ENCODE peak calls at places on chromosome 10, in nine cellular contexts. D, J, X, K, P, Z, S, E and R are unnamed samples.

GRCh38 chr10:517872-518475 is 171.5 kb downstream of the DIP2C start:
- DNase-seq in D (peak), J (no peak), X (peak), K (no peak), P (peak), Z (no peak), S (no peak), E (no peak), R (no peak)

GRCh38 chr10:119441151-119441821 is 101.2 kb downstream of the RGS10 start:
- DNase-seq in D (peak), J (no peak), X (no peak), K (peak), P (peak), Z (no peak), S (peak), E (peak), R (no peak)

GRCh38 chr10:11097686-11098085 is 80.0 kb downstream of the CELF2 start:
- DNase-seq in D (no peak), J (no peak), X (no peak), K (no peak), P (no peak), Z (no peak), S (no peak), E (no peak), R (no peak)

GRCh38 chr10:72906446-72906845 is 12.9 kb downstream of the OIT3 start:
- DNase-seq in D (no peak), J (no peak), X (no peak), K (no peak), P (no peak), Z (no peak), S (no peak), E (no peak), R (no peak)

GRCh38 chr10:93173867-93174845 is 100.5 kb downstream of the CYP26A1 start:
- DNase-seq in D (no peak), J (no peak), X (no peak), K (no peak), P (no peak), Z (no peak), S (no peak), E (no peak), R (no peak)

GRCh38 chr10:14403846-14404623 is 73.3 kb upstream of the FRMD4A start:
- DNase-seq in D (no peak), J (no peak), X (no peak), K (no peak), P (no peak), Z (no peak), S (no peak), E (no peak), R (no peak)

GRCh38 chr10:80966326-80966986 is 428.8 kb downstream of the SH2D4B start:
- DNase-seq in D (no peak), J (no peak), X (no peak), K (no peak), P (no peak), Z (no peak), S (no peak), E (no peak), R (no peak)

GRCh38 chr10:86182150-86182549 is 184.4 kb downstream of the GRID1 start:
- DNase-seq in D (no peak), J (no peak), X (no peak), K (no peak), P (no peak), Z (no peak), S (no peak), E (no peak), R (no peak)

GRCh38 chr10:64586930-64587503 is 1065.8 kb downstream of the REEP3 start:
- DNase-seq in D (no peak), J (no peak), X (no peak), K (no peak), P (no peak), Z (no peak), S (no peak), E (no peak), R (no peak)
- TF ChIP-seq POLR2A in D (no peak), J (no peak), X (no peak), K (no peak), P (no peak), Z (no peak), S (no peak), E (no peak), R (no peak)

GRCh38 chr10:58266826-58267712 is 625 bp downstream of the IPMK start:
- DNase-seq in D (peak), J (peak), X (peak), K (peak), P (peak), Z (peak), S (peak), E (peak), R (peak)
- TF ChIP-seq POLR2A in D (peak), J (no peak), X (no peak), K (peak), P (no peak), Z (no peak), S (no peak), E (no peak), R (no peak)

DNA sequence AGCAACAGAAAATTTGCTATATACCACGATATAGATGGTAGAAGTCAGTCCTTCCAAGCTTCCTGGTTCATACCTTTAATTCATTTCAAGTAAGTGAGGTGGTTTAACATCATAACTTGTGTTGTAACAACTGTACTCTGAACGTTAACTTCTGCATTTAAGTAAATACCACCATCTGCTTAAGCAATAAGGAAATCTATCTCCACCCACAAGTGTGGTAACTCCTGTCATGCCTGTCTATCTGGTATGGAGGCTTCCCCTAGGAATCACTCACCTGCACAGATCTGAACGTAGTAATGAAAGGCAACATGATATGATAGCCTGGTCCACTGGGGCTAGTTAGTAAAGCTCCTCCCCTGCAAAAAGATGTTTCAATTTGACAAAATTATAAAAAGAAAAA is 2.3 kb downstream of the ERLIN1 start:
- DNase-seq in D (no peak), J (peak), X (no peak), K (no peak), P (no peak), Z (peak), S (no peak), E (no peak), R (no peak)
- TF ChIP-seq POLR2A in D (no peak), J (no peak), X (no peak), K (no peak), P (no peak), Z (no peak), S (no peak), E (no peak), R (no peak)

GRCh38 chr10:102963237-102963886 is 45.3 kb downstream of the CNNM2 start:
- DNase-seq in D (no peak), J (peak), X (no peak), K (no peak), P (no peak), Z (peak), S (peak), E (no peak), R (no peak)

GRCh38 chr10:102967123-102967522 is 49.0 kb downstream of the CNNM2 start:
- DNase-seq in D (no peak), J (no peak), X (no peak), K (no peak), P (no peak), Z (no peak), S (no peak), E (no peak), R (no peak)

GRCh38 chr10:102964713-102965112 is 46.6 kb downstream of the CNNM2 start:
- DNase-seq in D (no peak), J (no peak), X (no peak), K (no peak), P (no peak), Z (no peak), S (no peak), E (no peak), R (no peak)

GRCh38 chr10:102962259-102962658 is 44.2 kb downstream of the CNNM2 start:
- DNase-seq in D (no peak), J (no peak), X (no peak), K (no peak), P (no peak), Z (no peak), S (no peak), E (no peak), R (no peak)

GRCh38 chr10:102965455-102965854 is 47.4 kb downstream of the CNNM2 start:
- DNase-seq in D (no peak), J (peak), X (no peak), K (no peak), P (no peak), Z (no peak), S (no peak), E (no peak), R (no peak)
- TF ChIP-seq POLR2A in D (no peak), J (no peak), X (no peak), K (no peak), P (no peak), Z (no peak), S (no peak), E (no peak), R (no peak)

GRCh38 chr10:133403359-133403758 is 9.4 kb downstream of the MTG1 start:
- DNase-seq in D (no peak), J (no peak), X (no peak), K (no peak), P (no peak), Z (no peak), S (no peak), E (no peak), R (no peak)
- TF ChIP-seq POLR2A in D (no peak), J (no peak), X (no peak), K (no peak), P (no peak), Z (no peak), S (no peak), E (no peak), R (no peak)

DNA sequence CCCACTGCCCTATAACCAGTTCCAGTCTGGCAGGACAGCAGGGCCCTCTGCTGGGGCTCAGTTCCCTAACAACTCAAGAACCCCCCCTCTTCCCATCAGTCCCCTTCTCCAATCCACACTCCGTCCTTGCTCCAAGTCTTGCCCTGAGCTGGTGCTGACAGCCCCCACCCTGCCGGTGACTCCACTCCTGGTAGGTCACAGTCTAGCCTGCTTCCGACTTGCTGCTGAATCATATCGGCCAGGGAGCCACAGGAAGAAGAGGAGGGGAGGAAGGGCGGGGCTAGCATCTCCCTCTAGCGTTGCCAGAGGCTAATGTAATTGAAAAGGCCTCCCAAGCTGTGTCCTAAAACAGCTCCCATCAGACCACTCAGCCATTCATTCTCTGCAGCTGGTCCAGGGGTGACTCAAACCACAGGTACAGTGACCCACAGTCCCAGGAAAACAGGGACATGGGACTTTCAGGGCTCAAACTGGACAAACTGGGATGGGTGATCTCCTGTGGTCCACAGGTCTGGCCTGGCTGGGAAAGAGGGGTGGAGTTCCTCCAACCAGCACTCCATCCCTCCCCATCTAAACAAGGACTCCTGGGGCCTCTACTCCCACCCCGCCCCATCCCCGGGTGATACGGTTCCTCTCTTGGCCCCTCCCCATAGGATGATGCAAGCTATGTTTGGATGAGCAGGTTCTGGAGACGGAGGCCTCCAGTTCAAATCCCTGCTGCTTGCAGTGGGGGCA is 158.8 kb downstream of the SH3PXD2A start:
- DNase-seq in D (peak), J (peak), X (no peak), K (peak), P (peak), Z (peak), S (peak), E (peak), R (peak)
- TF ChIP-seq POLR2A in D (no peak), J (no peak), X (no peak), K (no peak), P (no peak), Z (no peak), S (no peak), E (no peak), R (peak)

GRCh38 chr10:53650794-53651193 is 878.2 kb upstream of the MBL2 start:
- DNase-seq in D (no peak), J (no peak), X (no peak), K (no peak), P (no peak), Z (no peak), S (no peak), E (no peak), R (no peak)
- TF ChIP-seq POLR2A in D (no peak), J (no peak), X (no peak), K (no peak), P (no peak), Z (no peak), S (no peak), E (no peak), R (no peak)

DNA sequence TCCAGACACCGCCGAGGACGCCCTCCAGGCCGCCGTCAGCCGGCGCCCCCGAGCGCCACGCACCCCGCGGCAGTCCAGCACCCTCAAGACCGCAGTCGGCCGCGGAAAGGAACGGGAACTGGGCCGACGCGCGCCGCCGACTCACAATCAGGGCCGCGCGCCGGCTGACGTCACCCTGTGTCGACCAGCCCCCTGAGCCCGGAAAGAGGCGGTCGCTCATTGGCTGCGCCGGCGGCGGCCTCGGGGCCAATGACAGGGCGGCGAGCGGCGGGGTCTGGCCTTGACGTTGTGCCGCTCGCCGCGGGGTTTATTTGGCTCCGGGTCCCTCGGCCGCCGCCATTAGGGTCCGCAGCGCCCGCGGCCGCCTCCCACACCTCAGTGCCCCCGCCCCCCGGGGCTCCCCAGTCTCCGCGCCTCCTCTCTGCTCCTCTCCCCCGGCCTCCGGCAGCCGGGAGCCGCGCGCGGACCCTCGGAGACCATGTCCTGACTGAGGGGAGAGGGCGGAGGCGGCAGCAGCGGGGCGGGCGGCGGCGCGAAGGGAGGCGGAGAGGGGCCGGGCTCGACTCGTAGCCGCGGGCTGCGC is 25.2 kb upstream of the ZRANB1 start:
- DNase-seq in D (peak), J (peak), X (peak), K (peak), P (peak), Z (peak), S (peak), E (peak), R (peak)
- TF ChIP-seq POLR2A in D (peak), J (peak), X (peak), K (peak), P (peak), Z (peak), S (peak), E (peak), R (peak)

DNA sequence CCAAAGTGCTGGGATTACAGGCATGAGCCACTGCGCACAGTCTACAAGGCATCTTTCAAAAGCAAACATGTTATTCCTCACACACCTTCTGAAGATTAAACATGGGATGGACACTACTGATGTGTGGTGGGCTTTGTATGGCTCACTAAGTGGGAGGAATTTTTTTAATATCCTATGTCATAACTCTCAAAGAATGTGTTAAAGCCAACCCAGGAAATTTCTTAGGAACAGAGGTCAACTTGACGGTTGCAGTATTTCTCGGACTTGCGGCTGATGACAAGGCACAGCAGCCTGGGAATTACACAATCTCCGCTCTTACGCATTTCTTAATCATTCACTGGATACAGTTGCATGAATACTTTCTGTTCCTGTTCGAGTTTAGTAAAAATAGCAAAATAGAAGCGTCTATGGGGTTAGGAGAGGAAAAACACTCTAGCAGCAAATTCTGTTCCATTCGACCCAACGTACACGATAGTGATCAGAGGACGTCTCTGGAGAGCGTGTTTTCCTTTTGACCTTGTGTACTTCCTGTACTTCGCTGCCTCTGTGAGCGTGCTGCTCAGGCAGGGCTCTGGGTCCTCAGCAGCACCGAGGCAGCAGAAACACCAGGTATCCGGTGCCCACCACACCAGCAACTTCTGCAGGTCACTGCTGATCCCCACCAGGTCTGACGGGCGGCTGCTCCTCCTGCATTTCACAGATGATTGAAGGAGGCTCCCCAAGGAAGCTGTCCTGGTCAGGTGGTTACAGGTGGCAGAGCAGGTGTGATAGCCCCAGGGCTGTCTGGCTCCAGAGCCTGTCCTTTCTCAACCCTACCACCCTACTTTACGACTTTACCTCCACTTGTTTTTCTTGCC is 26.4 kb upstream of the SRGN start:
- DNase-seq in D (peak), J (peak), X (peak), K (peak), P (peak), Z (peak), S (peak), E (peak), R (peak)
- TF ChIP-seq POLR2A in D (peak), J (no peak), X (no peak), K (no peak), P (peak), Z (peak), S (peak), E (peak), R (no peak)

DNA sequence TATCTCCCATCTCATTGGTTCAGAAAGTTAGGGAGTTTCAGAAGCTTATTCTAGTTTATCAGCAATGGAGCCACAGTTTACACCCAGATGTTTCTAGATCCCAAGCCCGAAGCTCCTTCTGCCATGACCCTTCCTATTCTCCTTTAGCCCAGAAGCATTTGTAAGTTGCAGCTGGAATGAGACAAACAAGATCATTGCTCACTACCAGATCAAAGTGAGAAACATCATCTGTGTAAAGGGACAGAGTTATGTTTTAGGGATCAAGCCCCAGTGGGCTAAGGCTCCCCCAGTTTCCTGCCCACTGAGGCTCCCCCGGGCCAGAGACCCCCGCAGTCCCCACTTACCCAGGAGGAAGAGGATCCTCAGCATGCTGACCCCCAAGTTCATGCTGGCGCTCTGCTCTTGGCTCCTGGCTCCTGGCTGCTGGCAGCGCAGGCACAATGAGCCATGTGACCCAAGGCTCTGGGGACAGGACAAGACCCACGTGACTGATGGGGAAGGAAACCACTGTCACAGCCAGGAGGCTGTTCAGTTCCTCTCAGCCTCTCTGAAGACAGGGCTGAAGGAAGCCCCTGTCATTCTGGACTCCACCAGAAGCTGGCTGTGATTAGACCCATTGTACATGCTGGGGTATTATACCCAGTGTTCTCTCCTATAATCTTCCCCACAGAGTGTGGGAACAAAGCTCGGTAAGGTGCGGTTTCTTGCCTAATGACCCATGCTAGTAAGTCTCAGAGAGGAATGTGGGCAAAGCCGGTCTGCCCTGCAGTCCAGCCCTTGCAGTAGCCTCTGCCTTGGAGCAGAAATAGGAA is at the start of gene TMEM273:
- DNase-seq in D (peak), J (no peak), X (no peak), K (peak), P (peak), Z (no peak), S (peak), E (peak), R (no peak)
- TF ChIP-seq POLR2A in D (peak), J (no peak), X (no peak), K (peak), P (no peak), Z (no peak), S (no peak), E (peak), R (no peak)